ENCODE peak calls at places on chromosomes 1 and 21, in seven cellular contexts. One of them, this sample, is unnamed.

GRCh38 chr1:159936284-159936904 is 9.0 kb downstream of the IGSF9 start:
- DNase-seq in epithelial cell of esophagus: peak
- DNase-seq in H9: peak
- DNase-seq in transverse colon: peak
- DNase-seq in tibial artery: no peak
- DNase-seq in CD4-positive, alpha-beta T cell: peak
- DNase-seq in RWPE1: peak
- DNase-seq in this sample: peak

GRCh38 chr21:45572231-45572630 is 30.0 kb upstream of the SLC19A1 start:
- DNase-seq in epithelial cell of esophagus: no peak
- DNase-seq in H9: peak
- DNase-seq in transverse colon: no peak
- DNase-seq in tibial artery: peak
- DNase-seq in CD4-positive, alpha-beta T cell: no peak
- DNase-seq in RWPE1: no peak
- DNase-seq in this sample: no peak

GRCh38 chr1:189607477-189608096 is 870.1 kb downstream of the BRINP3 start:
- DNase-seq in epithelial cell of esophagus: no peak
- DNase-seq in H9: no peak
- DNase-seq in transverse colon: no peak
- DNase-seq in tibial artery: no peak
- DNase-seq in CD4-positive, alpha-beta T cell: no peak
- DNase-seq in RWPE1: no peak
- DNase-seq in this sample: no peak

GRCh38 chr1:89121641-89122040 is 4.3 kb downstream of the GBP2 start:
- DNase-seq in epithelial cell of esophagus: no peak
- DNase-seq in H9: no peak
- DNase-seq in transverse colon: no peak
- DNase-seq in tibial artery: no peak
- DNase-seq in CD4-positive, alpha-beta T cell: no peak
- DNase-seq in RWPE1: no peak
- DNase-seq in this sample: no peak

GRCh38 chr1:98749152-98749756 is 87.7 kb downstream of the SNX7 start:
- DNase-seq in epithelial cell of esophagus: peak
- DNase-seq in H9: no peak
- DNase-seq in transverse colon: no peak
- DNase-seq in tibial artery: no peak
- DNase-seq in CD4-positive, alpha-beta T cell: no peak
- DNase-seq in RWPE1: peak
- DNase-seq in this sample: no peak

GRCh38 chr1:20660363-20661234 is 570 bp downstream of the DDOST start:
- DNase-seq in epithelial cell of esophagus: peak
- DNase-seq in H9: no peak
- DNase-seq in transverse colon: no peak
- DNase-seq in tibial artery: no peak
- DNase-seq in CD4-positive, alpha-beta T cell: peak
- DNase-seq in RWPE1: peak
- DNase-seq in this sample: no peak

GRCh38 chr1:150302338-150302737 is 8.7 kb downstream of the MRPS21 start:
- DNase-seq in epithelial cell of esophagus: no peak
- DNase-seq in H9: peak
- DNase-seq in transverse colon: no peak
- DNase-seq in tibial artery: peak
- DNase-seq in CD4-positive, alpha-beta T cell: no peak
- DNase-seq in RWPE1: no peak
- DNase-seq in this sample: no peak

GRCh38 chr1:4130096-4130495 is 230.0 kb upstream of the C1orf174 start:
- DNase-seq in epithelial cell of esophagus: no peak
- DNase-seq in H9: no peak
- DNase-seq in transverse colon: no peak
- DNase-seq in tibial artery: no peak
- DNase-seq in CD4-positive, alpha-beta T cell: no peak
- DNase-seq in RWPE1: no peak
- DNase-seq in this sample: no peak

GRCh38 chr1:43936470-43937151 is 3.0 kb downstream of the ARTN start:
- DNase-seq in epithelial cell of esophagus: peak
- DNase-seq in H9: peak
- DNase-seq in transverse colon: peak
- DNase-seq in tibial artery: no peak
- DNase-seq in CD4-positive, alpha-beta T cell: peak
- DNase-seq in RWPE1: no peak
- DNase-seq in this sample: peak

GRCh38 chr1:43933386-43934278 is at the start of gene ARTN:
- DNase-seq in epithelial cell of esophagus: peak
- DNase-seq in H9: peak
- DNase-seq in transverse colon: peak
- DNase-seq in tibial artery: no peak
- DNase-seq in CD4-positive, alpha-beta T cell: no peak
- DNase-seq in RWPE1: peak
- DNase-seq in this sample: peak

GRCh38 chr1:43934279-43934985 is 831 bp downstream of the ARTN start:
- DNase-seq in epithelial cell of esophagus: peak
- DNase-seq in H9: peak
- DNase-seq in transverse colon: peak
- DNase-seq in tibial artery: no peak
- DNase-seq in CD4-positive, alpha-beta T cell: peak
- DNase-seq in RWPE1: peak
- DNase-seq in this sample: peak

GRCh38 chr1:43935711-43936427 is 2.3 kb downstream of the ARTN start:
- DNase-seq in epithelial cell of esophagus: peak
- DNase-seq in H9: peak
- DNase-seq in transverse colon: peak
- DNase-seq in tibial artery: no peak
- DNase-seq in CD4-positive, alpha-beta T cell: no peak
- DNase-seq in RWPE1: peak
- DNase-seq in this sample: peak

DNA sequence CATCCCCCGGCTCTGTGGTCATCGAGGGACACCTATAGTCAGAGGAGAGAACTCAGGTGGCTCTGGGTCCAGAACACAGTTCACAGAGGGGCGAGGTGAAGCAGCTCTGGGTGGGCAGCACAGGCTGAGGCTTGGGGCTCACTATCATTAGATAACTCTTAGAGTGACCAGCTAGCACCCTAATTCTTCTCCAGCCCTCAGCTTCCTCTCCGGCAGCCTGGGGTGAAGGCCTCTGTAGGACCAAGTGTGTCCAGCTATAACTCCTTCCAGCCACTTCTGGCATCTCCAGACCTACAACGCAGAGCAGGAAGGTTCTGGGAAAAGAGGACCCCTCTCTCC is 1.4 kb downstream of the ARTN start:
- DNase-seq in epithelial cell of esophagus: no peak
- DNase-seq in H9: no peak
- DNase-seq in transverse colon: no peak
- DNase-seq in tibial artery: no peak
- DNase-seq in CD4-positive, alpha-beta T cell: no peak
- DNase-seq in RWPE1: no peak
- DNase-seq in this sample: no peak
- TF ChIP-seq CTCF in epithelial cell of esophagus: no peak
- TF ChIP-seq CTCF in H9: no peak
- TF ChIP-seq CTCF in transverse colon: no peak
- TF ChIP-seq CTCF in tibial artery: no peak
- TF ChIP-seq CTCF in CD4-positive, alpha-beta T cell: no peak
- TF ChIP-seq CTCF in RWPE1: peak
- TF ChIP-seq CTCF in this sample: peak

GRCh38 chr1:208654241-208654640 is 410.1 kb upstream of the PLXNA2 start:
- DNase-seq in epithelial cell of esophagus: peak
- DNase-seq in H9: peak
- DNase-seq in transverse colon: no peak
- DNase-seq in tibial artery: no peak
- DNase-seq in CD4-positive, alpha-beta T cell: no peak
- DNase-seq in RWPE1: peak
- DNase-seq in this sample: peak
- TF ChIP-seq CTCF in epithelial cell of esophagus: peak
- TF ChIP-seq CTCF in H9: peak
- TF ChIP-seq CTCF in transverse colon: peak
- TF ChIP-seq CTCF in tibial artery: no peak
- TF ChIP-seq CTCF in CD4-positive, alpha-beta T cell: no peak
- TF ChIP-seq CTCF in RWPE1: peak
- TF ChIP-seq CTCF in this sample: peak

DNA sequence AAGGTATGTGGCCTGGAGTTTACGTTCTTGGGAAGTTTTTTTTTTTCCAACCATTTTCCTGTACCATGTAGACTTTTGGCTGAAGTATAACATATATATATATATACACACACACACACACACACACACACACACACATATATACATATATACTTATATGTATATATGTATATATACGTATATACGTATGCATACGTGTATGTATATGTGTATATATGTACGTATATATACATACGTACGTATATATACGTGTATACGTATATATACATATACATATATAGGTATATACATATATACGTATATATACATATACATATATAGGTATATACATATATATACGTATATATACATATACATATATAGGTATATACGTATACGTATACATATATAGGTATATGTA is 18.9 kb downstream of the CR1 start:
- DNase-seq in epithelial cell of esophagus: no peak
- DNase-seq in H9: no peak
- DNase-seq in transverse colon: no peak
- DNase-seq in tibial artery: no peak
- DNase-seq in CD4-positive, alpha-beta T cell: no peak
- DNase-seq in RWPE1: no peak
- DNase-seq in this sample: no peak
- TF ChIP-seq CTCF in epithelial cell of esophagus: no peak
- TF ChIP-seq CTCF in H9: no peak
- TF ChIP-seq CTCF in transverse colon: no peak
- TF ChIP-seq CTCF in tibial artery: no peak
- TF ChIP-seq CTCF in CD4-positive, alpha-beta T cell: no peak
- TF ChIP-seq CTCF in RWPE1: no peak
- TF ChIP-seq CTCF in this sample: no peak

DNA sequence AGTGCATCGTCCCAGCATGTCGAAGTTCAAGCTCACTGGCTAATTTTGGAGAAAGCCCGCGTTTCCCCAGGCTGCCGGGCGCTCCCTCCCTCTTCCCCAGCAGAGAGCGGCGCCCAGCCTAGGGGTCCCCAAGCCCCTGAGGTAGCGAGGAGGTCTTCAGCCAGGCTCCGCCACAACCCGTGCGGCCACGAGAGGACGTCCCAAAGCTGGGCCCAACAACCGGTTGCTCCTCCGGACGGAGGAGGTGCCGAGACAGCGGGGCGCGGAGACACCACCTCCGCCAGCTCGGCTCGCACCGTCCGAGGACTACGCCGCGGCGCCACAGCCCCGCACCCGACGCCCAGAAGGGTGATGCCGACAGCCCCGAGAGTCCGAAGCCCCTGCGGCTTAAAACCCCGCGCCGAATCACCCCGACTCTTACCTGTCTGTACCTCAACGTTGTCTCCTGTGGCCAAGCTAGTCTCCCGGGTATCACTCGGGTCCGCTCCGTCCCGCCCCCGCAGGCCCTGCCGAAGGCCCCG is at the start of gene DENND2C:
- DNase-seq in epithelial cell of esophagus: no peak
- DNase-seq in H9: no peak
- DNase-seq in transverse colon: no peak
- DNase-seq in tibial artery: no peak
- DNase-seq in CD4-positive, alpha-beta T cell: no peak
- DNase-seq in RWPE1: no peak
- DNase-seq in this sample: no peak
- TF ChIP-seq CTCF in epithelial cell of esophagus: peak
- TF ChIP-seq CTCF in H9: peak
- TF ChIP-seq CTCF in transverse colon: no peak
- TF ChIP-seq CTCF in tibial artery: no peak
- TF ChIP-seq CTCF in CD4-positive, alpha-beta T cell: no peak
- TF ChIP-seq CTCF in RWPE1: no peak
- TF ChIP-seq CTCF in this sample: no peak

DNA sequence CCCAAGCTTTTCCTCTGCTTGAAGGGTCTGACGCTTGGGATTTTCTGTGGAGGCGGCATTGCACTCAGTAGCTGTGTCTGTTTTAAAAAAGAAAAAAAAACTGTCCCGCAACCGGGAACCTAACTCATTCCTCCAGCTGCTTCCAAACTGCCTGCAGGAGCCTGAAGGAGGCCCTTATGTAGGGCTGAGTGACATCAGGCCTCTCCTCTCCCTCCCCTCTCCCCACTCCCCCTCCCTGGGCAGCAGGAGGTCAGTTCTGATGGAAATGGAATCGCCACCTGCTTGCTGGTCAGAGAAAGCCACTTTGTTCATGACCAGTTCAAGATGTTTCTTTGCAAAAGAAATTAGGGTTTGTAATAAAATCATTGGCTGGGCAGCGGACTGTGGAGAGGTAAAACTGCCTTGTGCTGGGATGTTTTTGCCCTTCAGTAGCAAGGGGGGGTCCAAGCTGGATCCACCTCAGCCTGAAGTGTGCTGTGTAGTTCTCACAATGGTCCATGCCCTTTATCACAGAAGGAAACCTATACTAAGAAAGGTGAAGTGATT is at the start of gene MAP1LC3C:
- DNase-seq in epithelial cell of esophagus: no peak
- DNase-seq in H9: peak
- DNase-seq in transverse colon: no peak
- DNase-seq in tibial artery: no peak
- DNase-seq in CD4-positive, alpha-beta T cell: no peak
- DNase-seq in RWPE1: no peak
- DNase-seq in this sample: no peak
- TF ChIP-seq CTCF in epithelial cell of esophagus: no peak
- TF ChIP-seq CTCF in H9: no peak
- TF ChIP-seq CTCF in transverse colon: no peak
- TF ChIP-seq CTCF in tibial artery: no peak
- TF ChIP-seq CTCF in CD4-positive, alpha-beta T cell: no peak
- TF ChIP-seq CTCF in RWPE1: no peak
- TF ChIP-seq CTCF in this sample: no peak

DNA sequence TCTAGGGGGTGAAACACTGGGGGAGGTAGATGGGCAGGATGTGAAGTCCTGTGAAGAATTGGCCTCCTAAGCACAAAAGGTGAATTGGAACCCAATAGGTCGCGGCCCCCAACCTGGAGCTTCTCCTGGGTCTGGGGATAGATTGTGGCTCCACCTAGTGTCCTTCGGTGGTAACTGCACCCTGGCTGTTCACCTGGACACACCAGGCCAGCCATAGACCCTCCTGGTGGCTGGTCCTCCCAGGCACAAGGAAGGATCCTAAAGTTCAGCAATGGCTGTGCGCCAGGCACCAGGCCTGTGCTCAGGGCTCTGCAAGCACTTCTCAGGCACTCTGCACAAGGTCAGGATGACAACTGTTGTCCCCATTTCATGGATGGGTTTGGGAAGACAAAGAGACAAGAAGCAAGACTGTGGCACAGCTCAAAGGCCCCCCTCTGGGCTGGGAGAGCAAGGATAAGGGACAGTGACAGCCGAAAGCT is 13.5 kb downstream of the ESPN start:
- DNase-seq in epithelial cell of esophagus: peak
- DNase-seq in H9: peak
- DNase-seq in transverse colon: peak
- DNase-seq in tibial artery: no peak
- DNase-seq in CD4-positive, alpha-beta T cell: peak
- DNase-seq in RWPE1: peak
- DNase-seq in this sample: peak
- TF ChIP-seq CTCF in epithelial cell of esophagus: peak
- TF ChIP-seq CTCF in H9: peak
- TF ChIP-seq CTCF in transverse colon: peak
- TF ChIP-seq CTCF in tibial artery: peak
- TF ChIP-seq CTCF in CD4-positive, alpha-beta T cell: peak
- TF ChIP-seq CTCF in RWPE1: peak
- TF ChIP-seq CTCF in this sample: peak

GRCh38 chr1:52157582-52157981 is 15.7 kb downstream of the ZFYVE9 start:
- DNase-seq in epithelial cell of esophagus: no peak
- DNase-seq in H9: no peak
- DNase-seq in transverse colon: no peak
- DNase-seq in tibial artery: no peak
- DNase-seq in CD4-positive, alpha-beta T cell: no peak
- DNase-seq in RWPE1: no peak
- DNase-seq in this sample: no peak
- TF ChIP-seq CTCF in epithelial cell of esophagus: no peak
- TF ChIP-seq CTCF in H9: no peak
- TF ChIP-seq CTCF in transverse colon: no peak
- TF ChIP-seq CTCF in tibial artery: no peak
- TF ChIP-seq CTCF in CD4-positive, alpha-beta T cell: no peak
- TF ChIP-seq CTCF in RWPE1: no peak
- TF ChIP-seq CTCF in this sample: no peak